ENCODE peak calls at places on chromosomes 12 and 14, in five cellular contexts. G is Caki2, J is fibroblast of the conjunctiva, R is T-helper 2 cell, D is iris pigment epithelial cell. M is an unnamed sample.

GRCh38 chr12:53324113-53324778 is 2.8 kb upstream of the AAAS start:
- DNase-seq in D (no peak), J (no peak), R (peak), G (no peak), M (peak)

GRCh38 chr12:111216387-111217159 is 152.3 kb downstream of the PHETA1 start:
- DNase-seq in R (no peak), J (no peak), G (no peak), D (no peak), M (no peak)

GRCh38 chr12:94427520-94428381 is 31.9 kb downstream of the CEP83 start:
- DNase-seq in D (peak), G (no peak), J (peak), R (no peak), M (peak)

GRCh38 chr12:65891987-65892481 is 67.8 kb downstream of the HMGA2 start:
- DNase-seq in G (peak), R (no peak), D (peak), J (peak), M (peak)

GRCh38 chr12:116288735-116289134 is 11.2 kb upstream of the MED13L start:
- DNase-seq in D (no peak), J (no peak), R (no peak), G (no peak), M (no peak)

GRCh38 chr14:94164685-94165431 is 9.3 kb upstream of the PPP4R4 start:
- DNase-seq in R (no peak), J (no peak), G (no peak), D (no peak), M (peak)

GRCh38 chr12:93982847-93983315 is 165.5 kb upstream of the PLXNC1 start:
- DNase-seq in J (peak), R (no peak), D (peak), G (no peak), M (no peak)

GRCh38 chr14:52111583-52111982 is 42.7 kb upstream of the NID2 start:
- DNase-seq in G (peak), J (no peak), D (peak), R (no peak), M (no peak)

GRCh38 chr12:112971248-112971647 is 7.1 kb upstream of the OAS2 start:
- DNase-seq in J (no peak), D (no peak), R (no peak), G (no peak), M (peak)

GRCh38 chr12:51868821-51869489 is 18.9 kb upstream of the ANKRD33 start:
- DNase-seq in J (no peak), R (no peak), D (no peak), G (no peak), M (peak)

GRCh38 chr12:6333566-6333965 is 8.3 kb downstream of the TNFRSF1A start:
- DNase-seq in G (no peak), J (no peak), R (no peak), D (peak), M (no peak)

GRCh38 chr14:61526405-61527312 is 168.7 kb upstream of the HIF1A start:
- DNase-seq in J (no peak), R (no peak), D (no peak), G (no peak), M (no peak)

GRCh38 chr12:122891661-122892525 is 4.0 kb downstream of the VPS37B start:
- DNase-seq in R (no peak), D (peak), G (no peak), J (no peak), M (no peak)

GRCh38 chr12:86170051-86170450 is 86.1 kb downstream of the MGAT4C start:
- DNase-seq in G (no peak), J (no peak), D (peak), R (no peak), M (no peak)